ENCODE peak calls at places on chromosomes 12 and 14, in ten cellular contexts. One of them, this sample, is unnamed.

GRCh38 chr14:95544588-95544987 is 9.7 kb downstream of the GLRX5 start:
- DNase-seq in astrocyte of the spinal cord: no peak
- DNase-seq in ELF-1: no peak
- DNase-seq in astrocyte of the hippocampus: no peak
- DNase-seq in naive thymus-derived CD4-positive, alpha-beta T cell: no peak
- DNase-seq in ureter: no peak
- DNase-seq in NCI-H1092: no peak
- DNase-seq in effector CD4-positive, alpha-beta T cell: no peak
- DNase-seq in HepG2: no peak
- DNase-seq in stimulated activated CD8-positive, alpha-beta memory T cell treated with anti-CD3 and anti-CD28 coated beads, Interleukin-15, amount 100 ng/mL, for 24 hours: no peak
- DNase-seq in this sample: peak

GRCh38 chr12:89335452-89336244 is 16.7 kb downstream of the DUSP6 start:
- DNase-seq in astrocyte of the spinal cord: no peak
- DNase-seq in ELF-1: peak
- DNase-seq in astrocyte of the hippocampus: no peak
- DNase-seq in naive thymus-derived CD4-positive, alpha-beta T cell: no peak
- DNase-seq in ureter: no peak
- DNase-seq in NCI-H1092: no peak
- DNase-seq in effector CD4-positive, alpha-beta T cell: no peak
- DNase-seq in HepG2: no peak
- DNase-seq in stimulated activated CD8-positive, alpha-beta memory T cell treated with anti-CD3 and anti-CD28 coated beads, Interleukin-15, amount 100 ng/mL, for 24 hours: no peak
- DNase-seq in this sample: no peak

GRCh38 chr14:22565391-22565945 is 23.6 kb downstream of the DAD1 start:
- DNase-seq in astrocyte of the spinal cord: no peak
- DNase-seq in ELF-1: no peak
- DNase-seq in astrocyte of the hippocampus: no peak
- DNase-seq in naive thymus-derived CD4-positive, alpha-beta T cell: no peak
- DNase-seq in ureter: no peak
- DNase-seq in NCI-H1092: no peak
- DNase-seq in effector CD4-positive, alpha-beta T cell: no peak
- DNase-seq in HepG2: no peak
- DNase-seq in stimulated activated CD8-positive, alpha-beta memory T cell treated with anti-CD3 and anti-CD28 coated beads, Interleukin-15, amount 100 ng/mL, for 24 hours: no peak
- DNase-seq in this sample: no peak

GRCh38 chr12:93853698-93854478 is 176.7 kb downstream of the CRADD start:
- DNase-seq in astrocyte of the spinal cord: no peak
- DNase-seq in ELF-1: peak
- DNase-seq in astrocyte of the hippocampus: no peak
- DNase-seq in naive thymus-derived CD4-positive, alpha-beta T cell: no peak
- DNase-seq in ureter: no peak
- DNase-seq in NCI-H1092: no peak
- DNase-seq in effector CD4-positive, alpha-beta T cell: no peak
- DNase-seq in HepG2: no peak
- DNase-seq in stimulated activated CD8-positive, alpha-beta memory T cell treated with anti-CD3 and anti-CD28 coated beads, Interleukin-15, amount 100 ng/mL, for 24 hours: no peak
- DNase-seq in this sample: no peak

GRCh38 chr12:122880668-122881067 is 15.3 kb downstream of the VPS37B start:
- DNase-seq in astrocyte of the spinal cord: peak
- DNase-seq in ELF-1: no peak
- DNase-seq in astrocyte of the hippocampus: peak
- DNase-seq in naive thymus-derived CD4-positive, alpha-beta T cell: peak
- DNase-seq in ureter: no peak
- DNase-seq in NCI-H1092: no peak
- DNase-seq in effector CD4-positive, alpha-beta T cell: no peak
- DNase-seq in HepG2: peak
- DNase-seq in stimulated activated CD8-positive, alpha-beta memory T cell treated with anti-CD3 and anti-CD28 coated beads, Interleukin-15, amount 100 ng/mL, for 24 hours: no peak
- DNase-seq in this sample: peak

GRCh38 chr12:15152864-15153263 is 68.4 kb downstream of the RERG start:
- DNase-seq in astrocyte of the spinal cord: peak
- DNase-seq in ELF-1: no peak
- DNase-seq in astrocyte of the hippocampus: peak
- DNase-seq in naive thymus-derived CD4-positive, alpha-beta T cell: no peak
- DNase-seq in ureter: no peak
- DNase-seq in NCI-H1092: no peak
- DNase-seq in effector CD4-positive, alpha-beta T cell: no peak
- DNase-seq in HepG2: no peak
- DNase-seq in stimulated activated CD8-positive, alpha-beta memory T cell treated with anti-CD3 and anti-CD28 coated beads, Interleukin-15, amount 100 ng/mL, for 24 hours: no peak
- DNase-seq in this sample: no peak

GRCh38 chr12:113815031-113815430 is 151.1 kb downstream of the RBM19 start:
- DNase-seq in astrocyte of the spinal cord: no peak
- DNase-seq in ELF-1: no peak
- DNase-seq in astrocyte of the hippocampus: no peak
- DNase-seq in naive thymus-derived CD4-positive, alpha-beta T cell: no peak
- DNase-seq in ureter: no peak
- DNase-seq in NCI-H1092: no peak
- DNase-seq in effector CD4-positive, alpha-beta T cell: no peak
- DNase-seq in HepG2: no peak
- DNase-seq in stimulated activated CD8-positive, alpha-beta memory T cell treated with anti-CD3 and anti-CD28 coated beads, Interleukin-15, amount 100 ng/mL, for 24 hours: no peak
- DNase-seq in this sample: no peak

GRCh38 chr14:102731101-102731870 is 46.0 kb upstream of the TRAF3 start:
- DNase-seq in astrocyte of the spinal cord: no peak
- DNase-seq in ELF-1: no peak
- DNase-seq in astrocyte of the hippocampus: no peak
- DNase-seq in naive thymus-derived CD4-positive, alpha-beta T cell: no peak
- DNase-seq in ureter: no peak
- DNase-seq in NCI-H1092: no peak
- DNase-seq in effector CD4-positive, alpha-beta T cell: no peak
- DNase-seq in HepG2: no peak
- DNase-seq in stimulated activated CD8-positive, alpha-beta memory T cell treated with anti-CD3 and anti-CD28 coated beads, Interleukin-15, amount 100 ng/mL, for 24 hours: no peak
- DNase-seq in this sample: peak

GRCh38 chr14:74391479-74391878 is 34.5 kb downstream of the SYNDIG1L start:
- DNase-seq in astrocyte of the spinal cord: no peak
- DNase-seq in ELF-1: no peak
- DNase-seq in astrocyte of the hippocampus: no peak
- DNase-seq in naive thymus-derived CD4-positive, alpha-beta T cell: no peak
- DNase-seq in ureter: no peak
- DNase-seq in NCI-H1092: no peak
- DNase-seq in effector CD4-positive, alpha-beta T cell: no peak
- DNase-seq in HepG2: no peak
- DNase-seq in stimulated activated CD8-positive, alpha-beta memory T cell treated with anti-CD3 and anti-CD28 coated beads, Interleukin-15, amount 100 ng/mL, for 24 hours: no peak
- DNase-seq in this sample: no peak

GRCh38 chr14:65000868-65001600 is 14.3 kb downstream of the FNTB start:
- DNase-seq in astrocyte of the spinal cord: no peak
- DNase-seq in ELF-1: no peak
- DNase-seq in astrocyte of the hippocampus: peak
- DNase-seq in naive thymus-derived CD4-positive, alpha-beta T cell: no peak
- DNase-seq in ureter: no peak
- DNase-seq in NCI-H1092: no peak
- DNase-seq in effector CD4-positive, alpha-beta T cell: no peak
- DNase-seq in HepG2: no peak
- DNase-seq in stimulated activated CD8-positive, alpha-beta memory T cell treated with anti-CD3 and anti-CD28 coated beads, Interleukin-15, amount 100 ng/mL, for 24 hours: no peak
- DNase-seq in this sample: no peak

GRCh38 chr12:80781313-80781712 is 64.6 kb downstream of the MYF5 start:
- DNase-seq in astrocyte of the spinal cord: no peak
- DNase-seq in ELF-1: no peak
- DNase-seq in astrocyte of the hippocampus: no peak
- DNase-seq in naive thymus-derived CD4-positive, alpha-beta T cell: no peak
- DNase-seq in ureter: no peak
- DNase-seq in NCI-H1092: no peak
- DNase-seq in effector CD4-positive, alpha-beta T cell: no peak
- DNase-seq in HepG2: no peak
- DNase-seq in stimulated activated CD8-positive, alpha-beta memory T cell treated with anti-CD3 and anti-CD28 coated beads, Interleukin-15, amount 100 ng/mL, for 24 hours: no peak
- DNase-seq in this sample: no peak

GRCh38 chr12:13342971-13343370 is 146.4 kb downstream of the EMP1 start:
- DNase-seq in astrocyte of the spinal cord: peak
- DNase-seq in ELF-1: no peak
- DNase-seq in astrocyte of the hippocampus: no peak
- DNase-seq in naive thymus-derived CD4-positive, alpha-beta T cell: no peak
- DNase-seq in ureter: no peak
- DNase-seq in NCI-H1092: no peak
- DNase-seq in effector CD4-positive, alpha-beta T cell: no peak
- DNase-seq in HepG2: no peak
- DNase-seq in stimulated activated CD8-positive, alpha-beta memory T cell treated with anti-CD3 and anti-CD28 coated beads, Interleukin-15, amount 100 ng/mL, for 24 hours: no peak
- DNase-seq in this sample: no peak

GRCh38 chr12:64890873-64891468 is 66.5 kb downstream of the TBC1D30 start:
- DNase-seq in astrocyte of the spinal cord: peak
- DNase-seq in ELF-1: peak
- DNase-seq in astrocyte of the hippocampus: peak
- DNase-seq in naive thymus-derived CD4-positive, alpha-beta T cell: peak
- DNase-seq in ureter: no peak
- DNase-seq in NCI-H1092: peak
- DNase-seq in effector CD4-positive, alpha-beta T cell: no peak
- DNase-seq in HepG2: peak
- DNase-seq in stimulated activated CD8-positive, alpha-beta memory T cell treated with anti-CD3 and anti-CD28 coated beads, Interleukin-15, amount 100 ng/mL, for 24 hours: no peak
- DNase-seq in this sample: no peak

GRCh38 chr12:79344855-79345840 is 345.6 kb downstream of the PAWR start:
- DNase-seq in astrocyte of the spinal cord: peak
- DNase-seq in ELF-1: peak
- DNase-seq in astrocyte of the hippocampus: peak
- DNase-seq in naive thymus-derived CD4-positive, alpha-beta T cell: no peak
- DNase-seq in ureter: no peak
- DNase-seq in NCI-H1092: peak
- DNase-seq in effector CD4-positive, alpha-beta T cell: no peak
- DNase-seq in HepG2: peak
- DNase-seq in stimulated activated CD8-positive, alpha-beta memory T cell treated with anti-CD3 and anti-CD28 coated beads, Interleukin-15, amount 100 ng/mL, for 24 hours: no peak
- DNase-seq in this sample: peak

GRCh38 chr12:104456950-104457745 is 400 bp downstream of the CHST11 start:
- DNase-seq in astrocyte of the spinal cord: peak
- DNase-seq in ELF-1: peak
- DNase-seq in astrocyte of the hippocampus: peak
- DNase-seq in naive thymus-derived CD4-positive, alpha-beta T cell: peak
- DNase-seq in ureter: peak
- DNase-seq in NCI-H1092: peak
- DNase-seq in effector CD4-positive, alpha-beta T cell: peak
- DNase-seq in HepG2: no peak
- DNase-seq in stimulated activated CD8-positive, alpha-beta memory T cell treated with anti-CD3 and anti-CD28 coated beads, Interleukin-15, amount 100 ng/mL, for 24 hours: peak
- DNase-seq in this sample: peak

GRCh38 chr14:105527381-105528196 is 1.2 kb downstream of the TMEM121 start:
- DNase-seq in astrocyte of the spinal cord: no peak
- DNase-seq in ELF-1: peak
- DNase-seq in astrocyte of the hippocampus: no peak
- DNase-seq in naive thymus-derived CD4-positive, alpha-beta T cell: no peak
- DNase-seq in ureter: no peak
- DNase-seq in NCI-H1092: no peak
- DNase-seq in effector CD4-positive, alpha-beta T cell: no peak
- DNase-seq in HepG2: no peak
- DNase-seq in stimulated activated CD8-positive, alpha-beta memory T cell treated with anti-CD3 and anti-CD28 coated beads, Interleukin-15, amount 100 ng/mL, for 24 hours: no peak
- DNase-seq in this sample: no peak

GRCh38 chr14:31902002-31902401 is 175.1 kb upstream of the ARHGAP5 start:
- DNase-seq in astrocyte of the spinal cord: no peak
- DNase-seq in ELF-1: peak
- DNase-seq in astrocyte of the hippocampus: no peak
- DNase-seq in naive thymus-derived CD4-positive, alpha-beta T cell: no peak
- DNase-seq in ureter: no peak
- DNase-seq in NCI-H1092: no peak
- DNase-seq in effector CD4-positive, alpha-beta T cell: no peak
- DNase-seq in HepG2: peak
- DNase-seq in stimulated activated CD8-positive, alpha-beta memory T cell treated with anti-CD3 and anti-CD28 coated beads, Interleukin-15, amount 100 ng/mL, for 24 hours: no peak
- DNase-seq in this sample: peak

GRCh38 chr12:111313833-111314259 is 55.0 kb downstream of the PHETA1 start:
- DNase-seq in astrocyte of the spinal cord: peak
- DNase-seq in ELF-1: peak
- DNase-seq in astrocyte of the hippocampus: peak
- DNase-seq in naive thymus-derived CD4-positive, alpha-beta T cell: peak
- DNase-seq in ureter: peak
- DNase-seq in NCI-H1092: peak
- DNase-seq in effector CD4-positive, alpha-beta T cell: peak
- DNase-seq in HepG2: peak
- DNase-seq in stimulated activated CD8-positive, alpha-beta memory T cell treated with anti-CD3 and anti-CD28 coated beads, Interleukin-15, amount 100 ng/mL, for 24 hours: peak
- DNase-seq in this sample: peak

GRCh38 chr12:69442894-69443293 is 27.3 kb upstream of the FRS2 start:
- DNase-seq in astrocyte of the spinal cord: peak
- DNase-seq in ELF-1: no peak
- DNase-seq in astrocyte of the hippocampus: peak
- DNase-seq in naive thymus-derived CD4-positive, alpha-beta T cell: no peak
- DNase-seq in ureter: no peak
- DNase-seq in NCI-H1092: no peak
- DNase-seq in effector CD4-positive, alpha-beta T cell: no peak
- DNase-seq in HepG2: no peak
- DNase-seq in stimulated activated CD8-positive, alpha-beta memory T cell treated with anti-CD3 and anti-CD28 coated beads, Interleukin-15, amount 100 ng/mL, for 24 hours: no peak
- DNase-seq in this sample: peak

GRCh38 chr12:7145671-7146070 is 15.5 kb downstream of the CLSTN3 start:
- DNase-seq in astrocyte of the spinal cord: no peak
- DNase-seq in ELF-1: no peak
- DNase-seq in astrocyte of the hippocampus: no peak
- DNase-seq in naive thymus-derived CD4-positive, alpha-beta T cell: no peak
- DNase-seq in ureter: no peak
- DNase-seq in NCI-H1092: no peak
- DNase-seq in effector CD4-positive, alpha-beta T cell: no peak
- DNase-seq in HepG2: no peak
- DNase-seq in stimulated activated CD8-positive, alpha-beta memory T cell treated with anti-CD3 and anti-CD28 coated beads, Interleukin-15, amount 100 ng/mL, for 24 hours: no peak
- DNase-seq in this sample: no peak

GRCh38 chr12:124053855-124054254 is 80.8 kb downstream of the ZNF664 start:
- DNase-seq in astrocyte of the spinal cord: peak
- DNase-seq in ELF-1: peak
- DNase-seq in astrocyte of the hippocampus: peak
- DNase-seq in naive thymus-derived CD4-positive, alpha-beta T cell: no peak
- DNase-seq in ureter: peak
- DNase-seq in NCI-H1092: peak
- DNase-seq in effector CD4-positive, alpha-beta T cell: no peak
- DNase-seq in HepG2: peak
- DNase-seq in stimulated activated CD8-positive, alpha-beta memory T cell treated with anti-CD3 and anti-CD28 coated beads, Interleukin-15, amount 100 ng/mL, for 24 hours: no peak
- DNase-seq in this sample: peak

GRCh38 chr12:112599871-112600270 is 181.1 kb downstream of the PTPN11 start:
- DNase-seq in astrocyte of the spinal cord: no peak
- DNase-seq in ELF-1: no peak
- DNase-seq in astrocyte of the hippocampus: no peak
- DNase-seq in naive thymus-derived CD4-positive, alpha-beta T cell: no peak
- DNase-seq in ureter: no peak
- DNase-seq in NCI-H1092: no peak
- DNase-seq in effector CD4-positive, alpha-beta T cell: no peak
- DNase-seq in HepG2: peak
- DNase-seq in stimulated activated CD8-positive, alpha-beta memory T cell treated with anti-CD3 and anti-CD28 coated beads, Interleukin-15, amount 100 ng/mL, for 24 hours: no peak
- DNase-seq in this sample: no peak

GRCh38 chr12:124761876-124762275 is 101.8 kb downstream of the SCARB1 start:
- DNase-seq in astrocyte of the spinal cord: peak
- DNase-seq in ELF-1: no peak
- DNase-seq in astrocyte of the hippocampus: peak
- DNase-seq in naive thymus-derived CD4-positive, alpha-beta T cell: no peak
- DNase-seq in ureter: no peak
- DNase-seq in NCI-H1092: no peak
- DNase-seq in effector CD4-positive, alpha-beta T cell: no peak
- DNase-seq in HepG2: no peak
- DNase-seq in stimulated activated CD8-positive, alpha-beta memory T cell treated with anti-CD3 and anti-CD28 coated beads, Interleukin-15, amount 100 ng/mL, for 24 hours: no peak
- DNase-seq in this sample: no peak

GRCh38 chr14:23513005-23513412 is 38.6 kb downstream of the ZFHX2 start:
- DNase-seq in astrocyte of the spinal cord: no peak
- DNase-seq in ELF-1: no peak
- DNase-seq in astrocyte of the hippocampus: peak
- DNase-seq in naive thymus-derived CD4-positive, alpha-beta T cell: no peak
- DNase-seq in ureter: no peak
- DNase-seq in NCI-H1092: peak
- DNase-seq in effector CD4-positive, alpha-beta T cell: no peak
- DNase-seq in HepG2: no peak
- DNase-seq in stimulated activated CD8-positive, alpha-beta memory T cell treated with anti-CD3 and anti-CD28 coated beads, Interleukin-15, amount 100 ng/mL, for 24 hours: no peak
- DNase-seq in this sample: no peak

GRCh38 chr14:68932219-68932618 is 46.9 kb downstream of the ACTN1 start:
- DNase-seq in astrocyte of the spinal cord: peak
- DNase-seq in ELF-1: no peak
- DNase-seq in astrocyte of the hippocampus: peak
- DNase-seq in naive thymus-derived CD4-positive, alpha-beta T cell: no peak
- DNase-seq in ureter: no peak
- DNase-seq in NCI-H1092: no peak
- DNase-seq in effector CD4-positive, alpha-beta T cell: no peak
- DNase-seq in HepG2: no peak
- DNase-seq in stimulated activated CD8-positive, alpha-beta memory T cell treated with anti-CD3 and anti-CD28 coated beads, Interleukin-15, amount 100 ng/mL, for 24 hours: no peak
- DNase-seq in this sample: no peak

This sample was measured in endodermal cell.